ENCODE peak calls at places on chromosomes 1 and 21, in ten cellular contexts. U is heart left ventricle, M is K562, Q is esophagus squamous epithelium, Z is aorta, O is tibial artery, P is Peyer's patch, R is left ventricle myocardium inferior, V is H9, Y is uterus. S is an unnamed sample.

GRCh38 chr1:165753934-165754333 is 14.7 kb downstream of the TMCO1 start:
- DNase-seq in U (no peak), M (no peak), Q (no peak), Z (no peak), O (no peak), P (no peak), R (no peak), V (no peak), Y (no peak), S (no peak)

GRCh38 chr1:243786546-243786945 is 63.5 kb downstream of the AKT3 start:
- DNase-seq in U (no peak), M (no peak), Q (no peak), Z (no peak), O (no peak), P (no peak), R (no peak), V (no peak), Y (no peak), S (no peak)

GRCh38 chr1:36176151-36176949 is 20.4 kb downstream of the MAP7D1 start:
- DNase-seq in U (no peak), M (no peak), Q (no peak), Z (no peak), O (no peak), P (no peak), R (peak), V (peak), Y (no peak), S (no peak)

GRCh38 chr1:36349839-36350238 is 26.4 kb upstream of the EVA1B start:
- DNase-seq in U (peak), M (no peak), Q (no peak), Z (peak), O (no peak), P (no peak), R (no peak), V (no peak), Y (no peak), S (no peak)

GRCh38 chr1:59678809-59679228 is 135.9 kb upstream of the HOOK1 start:
- DNase-seq in U (no peak), M (no peak), Q (no peak), Z (no peak), O (no peak), P (no peak), R (no peak), V (no peak), Y (no peak), S (no peak)

GRCh38 chr1:52404116-52404974 is at the start of the genes ORC1 and PRPF38A:
- DNase-seq in U (peak), M (peak), Q (peak), Z (peak), O (peak), P (peak), R (peak), V (peak), Y (peak), S (peak)

GRCh38 chr21:44737706-44738354 is 26.5 kb upstream of the TSPEAR start:
- DNase-seq in U (no peak), M (no peak), Q (no peak), Z (no peak), O (no peak), P (no peak), R (no peak), V (peak), Y (no peak), S (no peak)

GRCh38 chr1:119375366-119375765 is 6.8 kb downstream of the HAO2 start:
- DNase-seq in U (no peak), M (no peak), Q (no peak), Z (no peak), O (no peak), P (no peak), R (no peak), V (no peak), Y (no peak), S (no peak)

GRCh38 chr1:1282998-1283397 is 2.8 kb downstream of the SCNN1D start:
- DNase-seq in U (no peak), M (no peak), Q (no peak), Z (no peak), O (no peak), P (no peak), R (no peak), V (no peak), Y (no peak), S (no peak)

GRCh38 chr1:19462781-19463180 is 22.6 kb downstream of the CAPZB start:
- DNase-seq in U (no peak), M (no peak), Q (no peak), Z (no peak), O (no peak), P (no peak), R (no peak), V (no peak), Y (no peak), S (no peak)

GRCh38 chr1:158248122-158248521 is 6.1 kb upstream of the CD1A start:
- DNase-seq in U (no peak), M (no peak), Q (peak), Z (no peak), O (no peak), P (peak), R (no peak), V (no peak), Y (no peak), S (no peak)

GRCh38 chr1:199687321-199687720 is 340.2 kb upstream of the NR5A2 start:
- DNase-seq in U (no peak), M (no peak), Q (no peak), Z (no peak), O (no peak), P (no peak), R (no peak), V (no peak), Y (no peak), S (no peak)

GRCh38 chr1:107964397-107965111 is 426 bp downstream of the VAV3 start:
- DNase-seq in U (peak), M (no peak), Q (no peak), Z (peak), O (no peak), P (peak), R (no peak), V (peak), Y (no peak), S (no peak)

GRCh38 chr1:228376262-228376628 is 30.4 kb downstream of the TRIM11 start:
- DNase-seq in U (peak), M (no peak), Q (no peak), Z (no peak), O (no peak), P (no peak), R (no peak), V (no peak), Y (no peak), S (no peak)

GRCh38 chr1:183841950-183842816 is 37.3 kb downstream of the RGL1 start:
- DNase-seq in U (no peak), M (no peak), Q (no peak), Z (no peak), O (no peak), P (no peak), R (peak), V (no peak), Y (no peak), S (no peak)

GRCh38 chr1:153985341-153985912 is 712 bp downstream of the RAB13 start:
- DNase-seq in U (no peak), M (peak), Q (no peak), Z (peak), O (peak), P (no peak), R (no peak), V (peak), Y (peak), S (peak)

GRCh38 chr1:219876798-219877209 is 51.6 kb downstream of the SLC30A10 start:
- DNase-seq in U (no peak), M (peak), Q (no peak), Z (no peak), O (no peak), P (no peak), R (no peak), V (no peak), Y (no peak), S (no peak)

GRCh38 chr21:44686000-44686781 is 4.2 kb upstream of the KRTAP12-1 start:
- DNase-seq in U (no peak), M (no peak), Q (no peak), Z (no peak), O (peak), P (no peak), R (no peak), V (peak), Y (no peak), S (no peak)

GRCh38 chr1:22318279-22318983 is 133.2 kb upstream of the ZBTB40 start:
- DNase-seq in U (no peak), M (no peak), Q (no peak), Z (no peak), O (no peak), P (no peak), R (no peak), V (peak), Y (no peak), S (peak)

GRCh38 chr1:223667484-223668182 is 2.1 kb upstream of the CAPN8 start:
- DNase-seq in U (no peak), M (no peak), Q (no peak), Z (no peak), O (no peak), P (no peak), R (no peak), V (no peak), Y (no peak), S (no peak)

GRCh38 chr1:55107989-55108388 is 68.6 kb downstream of the PCSK9 start:
- DNase-seq in U (no peak), M (no peak), Q (no peak), Z (no peak), O (no peak), P (no peak), R (no peak), V (no peak), Y (no peak), S (no peak)

GRCh38 chr1:54273837-54274192 is 73.8 kb downstream of the MRPL37 start:
- DNase-seq in U (no peak), M (peak), Q (no peak), Z (no peak), O (no peak), P (no peak), R (peak), V (peak), Y (peak), S (peak)

GRCh38 chr1:111553199-111553598 is 49.8 kb upstream of the ADORA3 start:
- DNase-seq in U (no peak), M (no peak), Q (no peak), Z (no peak), O (no peak), P (no peak), R (no peak), V (no peak), Y (no peak), S (no peak)

GRCh38 chr1:42962641-42963377 is 4.1 kb upstream of the SLC2A1 start:
- DNase-seq in U (no peak), M (peak), Q (no peak), Z (peak), O (peak), P (no peak), R (peak), V (peak), Y (peak), S (no peak)

GRCh38 chr1:223844521-223844961 is 1.2 kb downstream of the TP53BP2 start:
- DNase-seq in U (no peak), M (no peak), Q (no peak), Z (no peak), O (no peak), P (no peak), R (no peak), V (no peak), Y (no peak), S (no peak)

GRCh38 chr1:112960381-112960780 is 4.4 kb upstream of the SLC16A1 start:
- DNase-seq in U (no peak), M (no peak), Q (no peak), Z (no peak), O (no peak), P (no peak), R (no peak), V (no peak), Y (no peak), S (no peak)

GRCh38 chr1:73803380-73803779 is 394.6 kb downstream of the LRRIQ3 start:
- DNase-seq in U (no peak), M (no peak), Q (no peak), Z (no peak), O (no peak), P (no peak), R (no peak), V (no peak), Y (no peak), S (no peak)

GRCh38 chr1:75539230-75540116 is 71.4 kb downstream of the SLC44A5 start:
- DNase-seq in U (no peak), M (no peak), Q (no peak), Z (no peak), O (no peak), P (no peak), R (no peak), V (no peak), Y (no peak), S (no peak)

GRCh38 chr1:226738421-226738994 is 574 bp downstream of the ITPKB start:
- DNase-seq in U (peak), M (no peak), Q (no peak), Z (peak), O (peak), P (peak), R (peak), V (peak), Y (peak), S (peak)
- H3K27ac ChIP-seq in U (peak), M (no peak), Q (peak), Z (peak), O (peak), P (peak), R (peak), V (no peak), Y (peak), S (peak)

GRCh38 chr1:109927908-109928307 is 17.3 kb downstream of the CSF1 start:
- DNase-seq in U (peak), M (no peak), Q (no peak), Z (peak), O (peak), P (peak), R (peak), V (no peak), Y (peak), S (peak)

GRCh38 chr1:109928591-109929111 is 18.0 kb downstream of the CSF1 start:
- DNase-seq in U (peak), M (no peak), Q (no peak), Z (peak), O (peak), P (no peak), R (peak), V (no peak), Y (peak), S (peak)

GRCh38 chr1:109929170-109929569 is 18.5 kb downstream of the CSF1 start:
- DNase-seq in U (no peak), M (no peak), Q (no peak), Z (no peak), O (no peak), P (no peak), R (no peak), V (peak), Y (no peak), S (no peak)

GRCh38 chr1:109926662-109927300 is 16.1 kb downstream of the CSF1 start:
- DNase-seq in U (no peak), M (no peak), Q (no peak), Z (no peak), O (no peak), P (no peak), R (no peak), V (peak), Y (no peak), S (no peak)

DNA sequence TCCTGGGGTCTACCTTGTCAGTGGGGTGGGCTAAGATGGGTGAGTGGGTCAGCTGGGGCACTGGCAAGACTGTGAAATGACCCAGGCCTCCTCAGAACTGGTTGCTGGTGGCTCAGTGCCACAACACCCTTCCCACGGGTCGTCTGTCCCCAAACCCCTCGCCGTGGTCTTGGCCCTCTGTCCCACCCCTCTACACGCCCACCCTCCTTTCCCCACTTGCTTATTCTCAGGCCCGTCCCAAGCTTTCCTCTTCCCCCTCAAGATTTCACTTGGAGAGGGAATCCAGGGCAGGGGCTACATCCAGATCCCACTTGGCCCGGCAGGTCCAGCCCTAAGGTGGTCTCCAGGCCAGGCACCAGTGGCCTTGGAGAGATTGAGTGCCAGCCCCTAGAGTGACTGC is 16.7 kb downstream of the CSF1 start:
- DNase-seq in U (no peak), M (no peak), Q (no peak), Z (no peak), O (no peak), P (no peak), R (no peak), V (no peak), Y (no peak), S (no peak)
- H3K27ac ChIP-seq in U (peak), M (no peak), Q (peak), Z (no peak), O (peak), P (peak), R (peak), V (no peak), Y (peak), S (peak)

DNA sequence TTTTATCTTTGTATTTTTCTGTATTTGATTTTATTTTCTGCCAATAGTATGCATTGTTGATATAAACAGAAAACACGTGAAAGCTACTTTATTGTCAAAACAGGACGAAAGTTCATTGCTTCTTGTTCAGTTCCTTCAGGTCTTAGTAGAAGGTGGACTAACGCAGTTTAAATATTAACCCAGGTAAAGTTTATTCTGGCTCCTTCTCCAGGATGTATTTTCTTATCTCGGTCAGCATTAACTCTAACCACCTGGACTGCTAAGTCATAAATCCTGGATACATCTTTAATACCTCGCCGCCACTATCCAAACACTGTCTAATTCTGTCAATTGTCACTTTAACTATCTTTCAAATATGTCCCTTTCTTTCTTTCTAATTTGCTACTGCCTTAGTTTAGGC is 5.7 kb upstream of the SOAT1 start:
- DNase-seq in U (no peak), M (no peak), Q (no peak), Z (no peak), O (no peak), P (no peak), R (no peak), V (no peak), Y (no peak), S (no peak)
- H3K27ac ChIP-seq in U (no peak), M (no peak), Q (no peak), Z (no peak), O (no peak), P (no peak), R (no peak), V (no peak), Y (no peak), S (no peak)

DNA sequence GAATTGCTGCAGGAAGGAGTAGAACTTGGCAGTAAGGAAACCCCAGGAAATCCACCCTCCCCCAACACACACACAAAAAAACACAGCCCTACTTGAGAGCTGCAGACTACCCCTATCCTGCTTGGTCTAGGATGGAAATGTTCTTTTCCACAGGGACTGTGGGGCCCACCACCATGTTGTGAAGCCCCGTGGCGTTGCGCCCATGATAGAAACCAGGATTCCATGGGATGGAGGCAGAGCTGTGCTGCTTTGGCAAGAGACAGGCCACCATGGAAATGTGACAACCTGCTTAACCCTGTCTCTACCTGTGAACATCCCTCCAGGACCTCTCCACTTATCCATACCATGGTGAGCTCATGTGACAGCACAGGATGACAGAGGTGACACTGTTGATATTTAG is 121.1 kb upstream of the NGF start:
- DNase-seq in U (no peak), M (no peak), Q (no peak), Z (no peak), O (no peak), P (no peak), R (no peak), V (no peak), Y (no peak), S (no peak)
- H3K27ac ChIP-seq in U (no peak), M (no peak), Q (no peak), Z (no peak), O (no peak), P (no peak), R (no peak), V (no peak), Y (no peak), S (no peak)

GRCh38 chr1:47532831-47533175 is 95.0 kb downstream of the FOXD2 start:
- DNase-seq in U (no peak), M (no peak), Q (no peak), Z (no peak), O (no peak), P (no peak), R (no peak), V (no peak), Y (no peak), S (no peak)
- H3K27ac ChIP-seq in U (peak), M (no peak), Q (peak), Z (no peak), O (peak), P (no peak), R (peak), V (no peak), Y (no peak), S (no peak)

GRCh38 chr1:160420881-160421842 is 20.8 kb downstream of the VANGL2 start:
- DNase-seq in U (no peak), M (no peak), Q (no peak), Z (no peak), O (no peak), P (no peak), R (no peak), V (no peak), Y (no peak), S (no peak)

GRCh38 chr1:160419838-160420169 is 19.4 kb downstream of the VANGL2 start:
- DNase-seq in U (no peak), M (no peak), Q (no peak), Z (no peak), O (no peak), P (no peak), R (no peak), V (no peak), Y (no peak), S (no peak)

GRCh38 chr1:160423966-160424365 is 23.6 kb downstream of the VANGL2 start:
- DNase-seq in U (no peak), M (no peak), Q (no peak), Z (no peak), O (no peak), P (no peak), R (no peak), V (no peak), Y (no peak), S (no peak)

GRCh38 chr1:160419150-160419837 is 18.9 kb downstream of the VANGL2 start:
- DNase-seq in U (no peak), M (no peak), Q (no peak), Z (no peak), O (no peak), P (no peak), R (no peak), V (no peak), Y (no peak), S (no peak)

DNA sequence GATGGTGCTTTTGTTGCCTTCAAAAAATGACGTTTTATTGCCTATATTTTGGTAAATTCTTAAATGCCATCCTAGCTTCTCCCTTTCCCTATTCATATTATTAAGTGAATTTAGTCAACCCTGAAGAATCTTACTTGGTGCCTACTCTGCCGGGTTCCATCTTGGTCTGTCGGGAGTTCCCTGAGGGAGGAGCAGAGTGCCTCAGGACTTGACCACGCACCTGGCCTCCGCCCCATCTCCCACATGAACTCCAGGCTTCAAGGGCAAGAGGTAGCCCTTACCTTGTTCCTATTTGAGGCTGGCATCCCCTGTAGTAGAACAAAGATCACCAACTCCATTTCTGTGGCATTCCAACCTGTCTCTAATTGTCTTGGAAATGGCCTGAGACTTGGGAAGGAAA is 21.5 kb downstream of the VANGL2 start:
- DNase-seq in U (no peak), M (no peak), Q (no peak), Z (no peak), O (no peak), P (no peak), R (no peak), V (no peak), Y (no peak), S (no peak)
- H3K27ac ChIP-seq in U (no peak), M (no peak), Q (no peak), Z (no peak), O (no peak), P (no peak), R (no peak), V (no peak), Y (no peak), S (no peak)

DNA sequence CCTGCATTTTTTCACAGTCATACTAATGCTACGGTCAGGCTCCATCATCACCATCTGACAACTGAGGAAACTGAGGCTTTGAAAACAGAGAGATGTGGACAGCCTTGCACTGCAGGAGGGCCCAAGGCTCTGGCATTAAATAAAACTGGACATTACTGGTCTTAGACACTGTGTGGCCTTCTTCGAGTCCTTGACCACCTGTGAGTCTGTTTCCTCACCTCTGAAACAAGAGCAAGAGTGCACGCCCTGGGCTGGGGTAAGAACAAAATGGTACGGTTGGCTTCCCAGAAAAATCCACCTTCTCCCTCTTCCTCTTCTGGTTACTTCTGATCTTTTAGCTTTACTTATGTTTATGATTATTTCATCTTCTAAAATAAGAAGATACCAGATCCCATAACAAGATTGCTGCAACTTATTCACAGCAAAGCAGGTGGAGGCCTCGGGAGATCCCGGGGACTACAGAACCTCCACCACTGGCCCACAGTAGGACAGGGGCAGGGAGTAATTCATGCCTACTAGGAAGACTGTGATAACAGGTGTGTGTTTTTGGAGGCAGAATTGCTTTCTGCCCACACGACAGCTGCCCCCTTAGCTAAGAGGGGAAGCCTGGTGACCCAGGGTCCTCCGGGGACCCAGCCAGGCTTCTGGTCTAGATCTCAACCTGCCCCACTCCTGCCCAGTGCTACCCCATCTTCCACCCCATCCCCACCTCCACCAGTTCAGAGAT is 156.4 kb upstream of the EDN2 start:
- DNase-seq in U (no peak), M (no peak), Q (no peak), Z (no peak), O (no peak), P (no peak), R (no peak), V (no peak), Y (no peak), S (no peak)
- H3K27ac ChIP-seq in U (no peak), M (no peak), Q (no peak), Z (no peak), O (no peak), P (no peak), R (no peak), V (no peak), Y (no peak), S (no peak)

S was measured in ovary.